ENCODE peak calls at places on chromosomes 16 and 17, in five cellular contexts. R is HepG2, I is GM12878, U is HCT116, D is K562. E is an unnamed sample.

GRCh38 chr17:61411944-61412859 is 12.6 kb downstream of the TBX2 start:
- DNase-seq in R (peak; percentile 64), I (peak; percentile 5), U (peak; percentile 49), D (peak; percentile 57), E (peak; percentile 99)

GRCh38 chr16:23008041-23008440 is 141.2 kb downstream of the USP31 start:
- DNase-seq in R (no peak), I (no peak), U (no peak), D (no peak), E (no peak)

GRCh38 chr17:52724578-52724977 is 566.1 kb upstream of the CA10 start:
- DNase-seq in R (no peak), I (no peak), U (no peak), D (no peak), E (no peak)

GRCh38 chr17:78374631-78375274 is 3.7 kb upstream of the PGS1 start:
- DNase-seq in R (no peak), I (no peak), U (no peak), D (no peak), E (no peak)

GRCh38 chr17:39813631-39814030 is 50.5 kb downstream of the IKZF3 start:
- DNase-seq in R (no peak), I (no peak), U (no peak), D (no peak), E (no peak)

GRCh38 chr16:22397459-22397858 is 23.0 kb upstream of the CDR2 start:
- DNase-seq in R (no peak), I (no peak), U (no peak), D (no peak), E (no peak)

GRCh38 chr17:75267403-75268232 is 3.4 kb downstream of the MIF4GD start:
- DNase-seq in R (peak; percentile 86), I (no peak), U (no peak), D (peak; percentile 78), E (peak; percentile 21)

GRCh38 chr16:22638393-22639206 is 127.9 kb downstream of the NPIPB5 start:
- DNase-seq in R (no peak), I (no peak), U (no peak), D (no peak), E (no peak)

GRCh38 chr16:29663020-29663828 is at the start of gene SPN:
- DNase-seq in R (no peak), I (no peak), U (no peak), D (peak; percentile 92), E (no peak)

GRCh38 chr16:82627811-82628339 is 1.1 kb downstream of the CDH13 start:
- DNase-seq in R (no peak), I (no peak), U (no peak), D (no peak), E (no peak)

GRCh38 chr17:55089955-55090573 is 121.5 kb downstream of the STXBP4 start:
- DNase-seq in R (peak; percentile 18), I (peak; percentile 79), U (peak; percentile 34), D (peak; percentile 78), E (no peak)

GRCh38 chr17:54099221-54099620 is 276.5 kb downstream of the KIF2B start:
- DNase-seq in R (no peak), I (no peak), U (no peak), D (no peak), E (no peak)

GRCh38 chr17:78939615-78940014 is 14.4 kb upstream of the TIMP2 start:
- DNase-seq in R (no peak), I (no peak), U (no peak), D (no peak), E (peak; percentile 34)

GRCh38 chr17:17935321-17936271 is 36.6 kb downstream of the TOM1L2 start:
- DNase-seq in R (peak; percentile 57), I (no peak), U (no peak), D (no peak), E (no peak)

GRCh38 chr16:10598157-10598556 is 17.8 kb upstream of the EMP2 start:
- DNase-seq in R (no peak), I (no peak), U (no peak), D (no peak), E (no peak)

GRCh38 chr17:1047177-1047885 is 50.4 kb downstream of the TIMM22 start:
- DNase-seq in R (no peak), I (no peak), U (no peak), D (no peak), E (no peak)

GRCh38 chr17:36703860-36704266 is 102.5 kb downstream of the MRM1 start:
- DNase-seq in R (no peak), I (no peak), U (no peak), D (peak; percentile 70), E (peak; percentile 37)

GRCh38 chr16:22782299-22782698 is 31.7 kb upstream of the HS3ST2 start:
- DNase-seq in R (no peak), I (no peak), U (no peak), D (peak; percentile 47), E (peak; percentile 21)

GRCh38 chr16:10069374-10069773 is 112.9 kb downstream of the GRIN2A start:
- DNase-seq in R (no peak), I (no peak), U (no peak), D (no peak), E (no peak)

GRCh38 chr16:89364603-89365002 is 125.8 kb downstream of the ANKRD11 start:
- DNase-seq in R (no peak), I (no peak), U (no peak), D (peak; percentile 36), E (peak; percentile 75)

GRCh38 chr17:56912105-56912999 is 1.5 kb downstream of the TRIM25 start:
- DNase-seq in R (peak; percentile 57), I (no peak), U (no peak), D (peak; percentile 41), E (no peak)

GRCh38 chr17:1108810-1109605 is 70.8 kb downstream of the ABR start:
- DNase-seq in R (no peak), I (no peak), U (no peak), D (no peak), E (peak; percentile 85)

GRCh38 chr16:11148045-11148444 is 108.0 kb downstream of the SOCS1 start:
- DNase-seq in R (no peak), I (no peak), U (no peak), D (no peak), E (no peak)

GRCh38 chr16:25194285-25194878 is 22.4 kb upstream of the AQP8 start:
- DNase-seq in R (no peak), I (no peak), U (no peak), D (no peak), E (no peak)

GRCh38 chr17:73519621-73520368 is 124.5 kb downstream of the SDK2 start:
- DNase-seq in R (no peak), I (no peak), U (no peak), D (no peak), E (no peak)

GRCh38 chr16:2511128-2511785 is 2.5 kb upstream of the ATP6V0C start:
- DNase-seq in R (no peak), I (no peak), U (no peak), D (peak; percentile 87), E (no peak)

GRCh38 chr17:13601776-13602551 is at the start of gene HS3ST3A1:
- DNase-seq in R (no peak), I (no peak), U (no peak), D (peak; percentile 83), E (peak; percentile 73)

GRCh38 chr17:40646791-40647548 is 648 bp downstream of the SMARCE1 start:
- DNase-seq in R (peak; percentile 50), I (no peak), U (peak; percentile 28), D (peak; percentile 58), E (no peak)

GRCh38 chr16:68244903-68245853 is at the start of gene PLA2G15:
- DNase-seq in R (peak; percentile 87), I (no peak), U (peak; percentile 83), D (peak; percentile 96), E (peak; percentile 100)

GRCh38 chr16:27220991-27221390 is 17.7 kb downstream of the KDM8 start:
- DNase-seq in R (no peak), I (no peak), U (no peak), D (no peak), E (no peak)

GRCh38 chr17:30429155-30429554 is 48.1 kb upstream of the GOSR1 start:
- DNase-seq in R (no peak), I (no peak), U (no peak), D (no peak), E (no peak)

GRCh38 chr16:46757339-46758050 is 9.4 kb upstream of the MYLK3 start:
- DNase-seq in R (no peak), I (no peak), U (no peak), D (peak; percentile 57), E (peak; percentile 92)

GRCh38 chr16:46762583-46762982 is 14.4 kb upstream of the MYLK3 start:
- DNase-seq in R (no peak), I (no peak), U (no peak), D (no peak), E (no peak)

GRCh38 chr16:46759309-46759708 is 11.2 kb upstream of the MYLK3 start:
- DNase-seq in R (no peak), I (no peak), U (no peak), D (no peak), E (no peak)

GRCh38 chr16:46765050-46765449 is 16.9 kb upstream of the MYLK3 start:
- DNase-seq in R (no peak), I (no peak), U (no peak), D (no peak), E (no peak)

GRCh38 chr16:46763147-46763546 is 15.0 kb upstream of the MYLK3 start:
- DNase-seq in R (no peak), I (no peak), U (no peak), D (no peak), E (no peak)
- TF ChIP-seq ZBTB33 in R (no peak), I (no peak), U (no peak), D (no peak), E (no peak)

GRCh38 chr17:4516740-4517139 is 18.1 kb downstream of the SPNS2 start:
- DNase-seq in R (no peak), I (no peak), U (no peak), D (no peak), E (no peak)
- TF ChIP-seq ZBTB33 in R (no peak), I (no peak), U (no peak), D (no peak), E (no peak)

GRCh38 chr16:625402-626173 is 5.2 kb upstream of the WFIKKN1 start:
- DNase-seq in R (no peak), I (no peak), U (no peak), D (no peak), E (no peak)

GRCh38 chr16:626174-626765 is 4.5 kb upstream of the WFIKKN1 start:
- DNase-seq in R (no peak), I (no peak), U (no peak), D (no peak), E (no peak)

GRCh38 chr16:626787-627457 is 3.9 kb upstream of the WFIKKN1 start:
- DNase-seq in R (no peak), I (no peak), U (peak; percentile 72), D (peak; percentile 67), E (no peak)

GRCh38 chr16:622920-623280 is 7.9 kb upstream of the WFIKKN1 start:
- DNase-seq in R (no peak), I (no peak), U (no peak), D (peak; percentile 75), E (no peak)

GRCh38 chr16:624522-625401 is 6.0 kb upstream of the WFIKKN1 start:
- DNase-seq in R (no peak), I (no peak), U (no peak), D (no peak), E (peak; percentile 43)
- TF ChIP-seq ZBTB33 in R (no peak), I (no peak), U (no peak), D (no peak), E (no peak)

GRCh38 chr16:75529056-75529905 is 6.6 kb downstream of the CHST5 start:
- DNase-seq in R (no peak), I (no peak), U (no peak), D (no peak), E (no peak)
- TF ChIP-seq ZBTB33 in R (no peak), I (no peak), U (no peak), D (peak; percentile 93), E (no peak)

E was measured in SK-N-SH.